ENCODE peak calls at places on chromosomes 11 and 22, in five cellular contexts. V is transverse colon, R is GM12878, G is GM12891, T is K562. D is an unnamed sample.

GRCh38 chr11:73157141-73158010 is 15.3 kb upstream of the FCHSD2 start:
- DNase-seq in V (peak), R (no peak), G (no peak), T (no peak), D (no peak)

GRCh38 chr11:112725636-112726035 is 235.6 kb upstream of the NCAM1 start:
- DNase-seq in V (no peak), R (no peak), G (no peak), T (no peak), D (no peak)

GRCh38 chr11:10294289-10294953 is 402 bp upstream of the SBF2 start:
- DNase-seq in V (peak), R (no peak), G (no peak), T (peak), D (no peak)

GRCh38 chr22:29766632-29767288 is at the start of gene ZMAT5:
- DNase-seq in V (peak), R (peak), G (peak), T (peak), D (peak)

GRCh38 chr22:17772249-17772962 is 1.9 kb downstream of the BID start:
- DNase-seq in V (no peak), R (no peak), G (no peak), T (no peak), D (no peak)

GRCh38 chr11:93547768-93548167 is 4.6 kb upstream of the SMCO4 start:
- DNase-seq in V (no peak), R (no peak), G (no peak), T (no peak), D (no peak)

GRCh38 chr11:19605500-19606371 is 106.9 kb upstream of the NAV2 start:
- DNase-seq in V (no peak), R (no peak), G (no peak), T (no peak), D (no peak)

GRCh38 chr11:29481721-29482120 is 535.1 kb downstream of the KCNA4 start:
- DNase-seq in V (no peak), R (no peak), G (no peak), T (no peak), D (no peak)

GRCh38 chr22:30251661-30252226 is 5.2 kb upstream of the LIF start:
- DNase-seq in V (no peak), R (no peak), G (no peak), T (no peak), D (no peak)

GRCh38 chr11:123143476-123143875 is 51.6 kb downstream of the CLMP start:
- DNase-seq in V (no peak), R (no peak), G (no peak), T (no peak), D (no peak)

GRCh38 chr22:43945632-43946390 is 9.4 kb upstream of the SAMM50 start:
- DNase-seq in V (peak), R (no peak), G (peak), T (peak), D (peak)

GRCh38 chr11:27934830-27935145 is 173.2 kb downstream of the KIF18A start:
- DNase-seq in V (no peak), R (no peak), G (no peak), T (no peak), D (no peak)

GRCh38 chr22:36781656-36782627 is 6.0 kb upstream of the IFT27 start:
- DNase-seq in V (peak), R (peak), G (peak), T (peak), D (peak)
- TF ChIP-seq POLR2AphosphoS5 in V (no peak), R (no peak), G (no peak), T (no peak), D (no peak)

GRCh38 chr11:44349328-44349727 is 39.4 kb upstream of the ALX4 start:
- DNase-seq in V (no peak), R (no peak), G (no peak), T (no peak), D (no peak)

GRCh38 chr11:44345781-44346180 is 35.8 kb upstream of the ALX4 start:
- DNase-seq in V (no peak), R (no peak), G (no peak), T (no peak), D (no peak)

GRCh38 chr11:44348721-44349120 is 38.8 kb upstream of the ALX4 start:
- DNase-seq in V (no peak), R (no peak), G (no peak), T (no peak), D (no peak)

GRCh38 chr11:44346983-44347382 is 37.0 kb upstream of the ALX4 start:
- DNase-seq in V (no peak), R (no peak), G (no peak), T (no peak), D (no peak)

DNA sequence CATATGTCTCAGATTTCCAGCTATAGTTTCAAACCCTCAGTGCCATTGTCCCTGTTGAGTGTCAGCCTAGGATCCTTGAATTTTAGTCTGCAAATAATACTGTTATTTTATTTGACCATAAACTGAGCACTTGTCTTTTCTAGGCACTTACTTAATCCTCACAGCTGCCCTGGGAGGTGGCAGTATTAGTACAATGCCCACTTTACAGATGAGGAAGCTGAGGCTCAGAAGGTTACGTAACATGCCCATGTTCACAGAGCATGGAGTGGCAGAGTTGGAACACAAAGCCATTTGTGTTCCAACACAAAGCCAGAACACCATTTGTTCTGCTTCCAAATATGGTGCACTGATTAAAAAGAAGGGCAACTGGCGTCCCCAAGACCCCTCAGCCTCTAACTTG is 38.2 kb upstream of the ALX4 start:
- DNase-seq in V (no peak), R (no peak), G (no peak), T (no peak), D (no peak)
- TF ChIP-seq POLR2A in V (no peak), R (no peak), G (no peak), T (no peak), D (no peak)

DNA sequence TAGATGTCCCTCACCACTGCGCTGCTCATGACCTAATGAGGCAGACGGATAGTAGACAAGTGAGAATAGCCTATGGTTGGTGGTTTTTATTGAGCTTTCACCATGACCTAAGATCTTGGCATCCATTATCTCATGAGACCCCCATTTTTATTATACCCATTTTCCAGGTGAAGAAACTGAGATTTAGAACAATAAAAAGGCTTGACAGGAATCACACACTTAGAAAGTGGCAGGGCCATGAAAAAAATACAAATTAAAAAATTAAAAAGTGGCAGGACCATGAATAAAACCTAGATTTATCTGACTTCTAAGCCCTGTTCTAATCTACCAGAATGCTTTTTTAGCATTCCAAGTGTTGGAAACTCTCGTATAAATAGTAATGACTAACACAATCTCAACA is 1.1 kb downstream of the LRRC55 start:
- DNase-seq in V (no peak), R (no peak), G (no peak), T (no peak), D (no peak)
- TF ChIP-seq POLR2AphosphoS5 in V (no peak), R (no peak), G (no peak), T (no peak), D (no peak)

DNA sequence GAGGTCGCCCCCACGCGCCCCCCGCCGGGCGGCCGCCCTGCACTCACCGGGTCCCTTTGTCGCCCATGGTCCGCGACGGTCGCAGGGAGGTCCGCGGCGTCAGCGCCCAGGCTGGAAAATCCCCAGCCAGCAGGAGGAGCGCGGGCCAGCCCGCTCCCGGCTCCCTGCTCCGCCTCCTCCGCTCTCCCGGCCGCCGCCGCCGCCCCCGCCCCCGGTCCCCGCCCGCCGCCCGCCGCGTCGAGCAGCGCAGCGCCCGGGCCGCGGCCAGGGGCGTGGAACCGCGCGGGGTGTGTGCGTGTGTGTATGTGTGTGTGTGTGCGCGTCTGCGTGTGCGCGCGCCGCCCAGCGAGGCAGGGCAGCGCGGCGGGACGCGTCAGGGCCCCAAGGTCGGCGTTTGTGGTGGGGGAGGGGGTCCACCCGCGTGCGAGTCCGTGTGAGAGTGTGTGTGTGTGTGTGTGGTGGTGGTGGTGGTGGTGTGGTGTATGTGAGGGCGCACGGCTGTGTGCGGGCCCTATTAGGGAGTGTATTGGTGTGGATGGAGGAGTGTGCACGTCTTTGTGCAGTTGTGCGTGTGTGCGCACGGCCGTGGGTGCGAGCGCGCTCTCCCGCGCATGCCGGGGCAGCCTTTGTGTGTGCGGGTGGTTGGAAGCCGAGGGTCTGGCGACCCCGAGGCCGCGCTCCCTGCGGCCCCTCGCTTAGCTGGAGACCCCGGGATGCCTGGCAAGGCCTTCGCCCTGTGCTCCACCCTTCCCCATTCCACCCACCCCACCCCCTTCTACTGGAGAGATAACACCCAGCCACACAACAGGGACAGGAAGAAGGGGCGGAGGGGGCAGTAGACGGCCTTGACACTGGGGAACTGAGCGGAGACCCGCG is at the start of gene ARRB1:
- DNase-seq in V (peak), R (no peak), G (no peak), T (peak), D (no peak)
- TF ChIP-seq POLR2A in V (peak), R (peak), G (no peak), T (peak), D (no peak)

GRCh38 chr22:20324139-20324516 is 4.3 kb upstream of the DGCR6L start:
- DNase-seq in V (no peak), R (no peak), G (no peak), T (no peak), D (no peak)

GRCh38 chr22:20316217-20316843 is 3.5 kb downstream of the DGCR6L start:
- DNase-seq in V (peak), R (no peak), G (no peak), T (no peak), D (no peak)

GRCh38 chr22:20316844-20317401 is 2.9 kb downstream of the DGCR6L start:
- DNase-seq in V (peak), R (no peak), G (no peak), T (no peak), D (no peak)

GRCh38 chr22:20319041-20319744 is 667 bp downstream of the DGCR6L start:
- DNase-seq in V (no peak), R (no peak), G (no peak), T (peak), D (no peak)

DNA sequence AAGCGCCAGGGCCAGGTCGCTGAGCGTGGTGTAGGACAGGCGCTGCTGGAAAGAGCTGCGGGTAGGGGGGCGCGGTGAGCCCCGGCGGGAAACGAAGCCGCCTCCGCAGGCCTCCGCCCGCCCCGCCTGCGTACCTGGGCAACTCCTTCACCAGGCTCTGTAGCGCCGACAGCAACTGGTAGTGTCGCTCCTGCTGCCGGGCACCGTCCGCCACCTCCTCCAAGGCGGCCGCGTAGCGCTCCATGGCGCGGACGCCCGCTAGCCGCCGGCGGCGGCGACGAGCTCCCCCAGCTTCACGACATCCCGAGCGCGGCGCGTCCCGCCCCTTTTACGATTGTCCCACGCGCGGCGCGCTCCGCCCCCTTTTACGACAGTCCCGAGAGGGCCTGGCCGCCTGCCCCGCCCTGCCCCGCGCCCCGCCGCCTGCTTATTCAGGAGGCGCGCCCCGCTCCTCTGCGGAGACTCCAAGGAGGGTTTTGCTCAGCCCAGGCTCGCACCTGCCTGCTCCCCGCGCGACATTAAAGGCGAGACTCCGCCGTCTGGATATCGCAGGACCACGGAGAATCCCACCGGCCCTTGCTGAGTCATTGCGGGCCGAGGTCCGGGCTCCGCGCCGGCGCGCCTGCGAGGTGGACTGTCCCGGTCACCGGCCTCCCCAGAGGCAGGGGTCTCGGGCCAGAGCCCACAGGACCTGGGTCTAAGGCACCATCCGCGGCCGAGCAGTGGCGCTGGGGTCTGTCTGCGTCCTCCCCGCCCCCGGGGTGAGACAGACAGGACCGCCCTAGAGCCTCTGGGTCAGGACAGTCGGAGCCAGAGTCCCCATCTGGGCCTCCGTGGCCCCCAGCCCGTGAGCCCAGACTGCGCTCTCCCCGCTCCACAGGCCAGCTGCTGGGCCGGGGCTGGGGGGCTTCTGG is at the start of gene DGCR6L:
- DNase-seq in V (peak), R (peak), G (peak), T (peak), D (peak)
- TF ChIP-seq POLR2AphosphoS5 in V (peak), R (no peak), G (no peak), T (peak), D (no peak)